ENCODE peak calls at places on chromosome 6, in five cellular contexts. O is neuronal stem cell, N is H9, Q is IMR-90, H is H1. J is an unnamed sample. For H3K79me1, the result is how much of the 10 kb centered on the place peaks cover.

GRCh38 chr6:25170640-25171039 is 108.5 kb upstream of the CARMIL1 start:
- DNase-seq in O (no peak), N (no peak), Q (no peak), H (no peak), J (no peak)

GRCh38 chr6:152701863-152702401 is 4.2 kb downstream of the MYCT1 start:
- DNase-seq in O (no peak), N (no peak), Q (peak), H (no peak), J (no peak)

GRCh38 chr6:42086046-42086664 is 35.8 kb downstream of the TAF8 start:
- DNase-seq in O (no peak), N (no peak), Q (no peak), H (no peak), J (no peak)

GRCh38 chr6:70860044-70860443 is 96.8 kb downstream of the B3GAT2 start:
- DNase-seq in O (no peak), N (no peak), Q (peak), H (no peak), J (no peak)

GRCh38 chr6:13397359-13398080 is 69.2 kb upstream of the TBC1D7 start:
- DNase-seq in O (no peak), N (no peak), Q (no peak), H (no peak), J (no peak)

GRCh38 chr6:44059359-44060342 is 67.6 kb downstream of the MRPL14 start:
- DNase-seq in O (no peak), N (no peak), Q (peak), H (no peak), J (no peak)

GRCh38 chr6:161722394-161722793 is 448.5 kb upstream of the AGPAT4 start:
- DNase-seq in O (no peak), N (no peak), Q (no peak), H (no peak), J (no peak)

GRCh38 chr6:68891419-68891818 is 256.3 kb downstream of the ADGRB3 start:
- DNase-seq in O (no peak), N (no peak), Q (no peak), H (no peak), J (no peak)

GRCh38 chr6:135870722-135871121 is 19.2 kb downstream of the PDE7B start:
- DNase-seq in O (no peak), N (no peak), Q (peak), H (no peak), J (peak)

GRCh38 chr6:130240232-130240631 is 17.5 kb upstream of the SAMD3 start:
- DNase-seq in O (no peak), N (no peak), Q (peak), H (no peak), J (peak)

GRCh38 chr6:16436550-16436949 is 198.2 kb downstream of the GMPR start:
- DNase-seq in O (no peak), N (no peak), Q (no peak), H (no peak), J (no peak)

GRCh38 chr6:105274678-105275077 is 94.9 kb upstream of the POPDC3 start:
- DNase-seq in O (no peak), N (no peak), Q (no peak), H (no peak), J (no peak)

GRCh38 chr6:4647414-4648365 is 128.5 kb upstream of the CDYL start:
- DNase-seq in O (peak), N (peak), Q (peak), H (peak), J (peak)

GRCh38 chr6:99485395-99485773 is 29.8 kb downstream of the USP45 start:
- DNase-seq in O (no peak), N (no peak), Q (no peak), H (no peak), J (no peak)

GRCh38 chr6:28349892-28350737 is at the start of gene ZKSCAN3:
- DNase-seq in O (peak), N (peak), Q (peak), H (peak), J (peak)

GRCh38 chr6:167731216-167731615 is 95.5 kb upstream of the AFDN start:
- DNase-seq in O (no peak), N (no peak), Q (no peak), H (no peak), J (no peak)

GRCh38 chr6:15922510-15923307 is 206.2 kb upstream of the MYLIP start:
- DNase-seq in O (no peak), N (no peak), Q (no peak), H (no peak), J (peak)

GRCh38 chr6:134707342-134707982 is 242.4 kb downstream of the ALDH8A1 start:
- DNase-seq in O (peak), N (peak), Q (peak), H (no peak), J (peak)

GRCh38 chr6:15974817-15975216 is 154.1 kb upstream of the MYLIP start:
- DNase-seq in O (no peak), N (no peak), Q (no peak), H (no peak), J (no peak)

GRCh38 chr6:11271637-11272036 is 39.2 kb upstream of the NEDD9 start:
- DNase-seq in O (no peak), N (no peak), Q (peak), H (no peak), J (peak)

GRCh38 chr6:41097467-41098090 is 24.8 kb downstream of the NFYA start:
- DNase-seq in O (no peak), N (no peak), Q (peak), H (no peak), J (no peak)

GRCh38 chr6:75283907-75284284 is 696 bp downstream of the TMEM30A start:
- DNase-seq in O (no peak), N (no peak), Q (no peak), H (no peak), J (no peak)

GRCh38 chr6:52482903-52483670 is 62.9 kb downstream of the EFHC1 start:
- DNase-seq in O (no peak), N (peak), Q (peak), H (no peak), J (peak)

GRCh38 chr6:18209539-18210197 is 54.4 kb downstream of the KDM1B start:
- DNase-seq in O (no peak), N (no peak), Q (no peak), H (no peak), J (peak)

GRCh38 chr6:147441751-147442150 is 66.7 kb upstream of the SAMD5 start:
- DNase-seq in O (no peak), N (no peak), Q (no peak), H (no peak), J (no peak)

GRCh38 chr6:42434237-42434636 is 17.5 kb downstream of the TRERF1 start:
- DNase-seq in O (no peak), N (no peak), Q (no peak), H (no peak), J (no peak)

GRCh38 chr6:71289039-71289801 is 609 bp downstream of the OGFRL1 start:
- DNase-seq in O (peak), N (peak), Q (no peak), H (no peak), J (peak)

GRCh38 chr6:156395276-156395675 is 381.9 kb upstream of the ARID1B start:
- DNase-seq in O (no peak), N (no peak), Q (no peak), H (no peak), J (no peak)

GRCh38 chr6:148761532-148761951 is 14.7 kb downstream of the UST start:
- DNase-seq in O (no peak), N (no peak), Q (peak), H (no peak), J (no peak)

GRCh38 chr6:111482959-111483735 is at the start of gene REV3L:
- DNase-seq in O (peak), N (peak), Q (peak), H (peak), J (peak)

GRCh38 chr6:99905209-99906106 is 88.6 kb downstream of the MCHR2 start:
- DNase-seq in O (peak), N (no peak), Q (peak), H (peak), J (peak)

GRCh38 chr6:151025076-151025475 is 159.6 kb downstream of the MTHFD1L start:
- DNase-seq in O (no peak), N (no peak), Q (no peak), H (no peak), J (no peak)

GRCh38 chr6:116398366-116399005 is 27.7 kb downstream of the DSE start:
- DNase-seq in O (no peak), N (no peak), Q (peak), H (no peak), J (peak)

GRCh38 chr6:6221829-6222535 is 98.5 kb downstream of the F13A1 start:
- DNase-seq in O (no peak), N (peak), Q (no peak), H (no peak), J (no peak)

GRCh38 chr6:170137911-170138910 is 152.7 kb downstream of the DLL1 start:
- DNase-seq in O (no peak), N (no peak), Q (no peak), H (no peak), J (no peak)

GRCh38 chr6:72943699-72944098 is 281.6 kb downstream of the KHDC1L start:
- DNase-seq in O (no peak), N (no peak), Q (no peak), H (no peak), J (no peak)

GRCh38 chr6:159178847-159179246 is 9.6 kb downstream of the FNDC1 start:
- DNase-seq in O (no peak), N (no peak), Q (no peak), H (no peak), J (no peak)

GRCh38 chr6:40276176-40276575 is 311.0 kb downstream of the LRFN2 start:
- DNase-seq in O (no peak), N (no peak), Q (no peak), H (no peak), J (no peak)

GRCh38 chr6:146040360-146040759 is 11.5 kb downstream of the GRM1 start:
- DNase-seq in O (no peak), N (no peak), Q (no peak), H (no peak), J (no peak)
- H3K79me1 ChIP-seq in O (under half), N (under half), Q (under half), H (under half), J (under half)

GRCh38 chr6:125534430-125535263 is 214.8 kb upstream of the HEY2 start:
- DNase-seq in O (no peak), N (no peak), Q (no peak), H (no peak), J (no peak)

GRCh38 chr6:125529061-125529460 is 220.4 kb upstream of the HEY2 start:
- DNase-seq in O (no peak), N (no peak), Q (no peak), H (no peak), J (no peak)

GRCh38 chr6:125528614-125529013 is 220.8 kb upstream of the HEY2 start:
- DNase-seq in O (peak), N (peak), Q (no peak), H (no peak), J (no peak)

GRCh38 chr6:125537090-125537489 is 212.3 kb upstream of the HEY2 start:
- DNase-seq in O (no peak), N (no peak), Q (no peak), H (no peak), J (no peak)

GRCh38 chr6:125533710-125534397 is 215.6 kb upstream of the HEY2 start:
- DNase-seq in O (no peak), N (peak), Q (no peak), H (no peak), J (no peak)
- H4K91ac ChIP-seq in O (no peak), N (no peak), Q (no peak), H (no peak), J (peak)

GRCh38 chr6:119110601-119111548 is 32.4 kb upstream of the FAM184A start:
- DNase-seq in O (peak), N (no peak), Q (peak), H (no peak), J (peak)

GRCh38 chr6:119105262-119105661 is 26.8 kb upstream of the FAM184A start:
- DNase-seq in O (no peak), N (no peak), Q (no peak), H (no peak), J (no peak)

GRCh38 chr6:119108076-119108475 is 29.6 kb upstream of the FAM184A start:
- DNase-seq in O (no peak), N (no peak), Q (no peak), H (no peak), J (no peak)

GRCh38 chr6:119112856-119113530 is 34.5 kb upstream of the FAM184A start:
- DNase-seq in O (no peak), N (peak), Q (no peak), H (no peak), J (no peak)

DNA sequence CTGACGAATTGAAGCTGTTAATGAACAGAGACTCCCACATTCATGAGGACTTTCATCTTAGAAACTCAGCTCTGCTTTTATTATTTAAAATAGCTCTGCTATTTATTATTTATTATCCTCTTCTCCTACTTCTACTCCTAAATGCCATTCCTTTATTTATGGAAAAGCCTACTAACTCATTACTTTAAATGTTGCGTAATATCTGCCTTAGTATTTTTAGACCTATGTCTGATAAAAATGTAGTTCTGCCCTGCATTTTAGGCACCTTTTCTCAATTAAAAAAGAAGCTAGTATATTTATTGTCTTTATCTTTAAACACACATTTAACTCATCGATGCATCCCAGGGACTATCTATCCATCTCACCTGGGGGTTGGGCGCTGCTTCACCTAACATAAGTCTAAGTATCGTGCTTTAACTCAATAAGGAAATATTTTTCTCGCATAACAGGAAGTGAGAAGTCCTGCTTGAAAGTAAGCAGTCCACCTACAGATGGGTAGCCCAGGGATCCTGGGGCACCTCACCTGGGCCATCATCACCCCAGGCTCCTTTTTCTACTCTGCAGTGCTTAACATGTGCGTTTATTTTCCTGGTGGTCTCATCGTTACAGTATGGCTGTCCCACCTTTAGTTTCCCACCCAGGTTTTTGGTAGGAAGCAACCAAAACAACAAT is 31.3 kb upstream of the FAM184A start:
- DNase-seq in O (no peak), N (no peak), Q (no peak), H (no peak), J (no peak)
- H2BK15ac ChIP-seq in O (no peak), N (no peak), Q (no peak), H (no peak), J (no peak)

DNA sequence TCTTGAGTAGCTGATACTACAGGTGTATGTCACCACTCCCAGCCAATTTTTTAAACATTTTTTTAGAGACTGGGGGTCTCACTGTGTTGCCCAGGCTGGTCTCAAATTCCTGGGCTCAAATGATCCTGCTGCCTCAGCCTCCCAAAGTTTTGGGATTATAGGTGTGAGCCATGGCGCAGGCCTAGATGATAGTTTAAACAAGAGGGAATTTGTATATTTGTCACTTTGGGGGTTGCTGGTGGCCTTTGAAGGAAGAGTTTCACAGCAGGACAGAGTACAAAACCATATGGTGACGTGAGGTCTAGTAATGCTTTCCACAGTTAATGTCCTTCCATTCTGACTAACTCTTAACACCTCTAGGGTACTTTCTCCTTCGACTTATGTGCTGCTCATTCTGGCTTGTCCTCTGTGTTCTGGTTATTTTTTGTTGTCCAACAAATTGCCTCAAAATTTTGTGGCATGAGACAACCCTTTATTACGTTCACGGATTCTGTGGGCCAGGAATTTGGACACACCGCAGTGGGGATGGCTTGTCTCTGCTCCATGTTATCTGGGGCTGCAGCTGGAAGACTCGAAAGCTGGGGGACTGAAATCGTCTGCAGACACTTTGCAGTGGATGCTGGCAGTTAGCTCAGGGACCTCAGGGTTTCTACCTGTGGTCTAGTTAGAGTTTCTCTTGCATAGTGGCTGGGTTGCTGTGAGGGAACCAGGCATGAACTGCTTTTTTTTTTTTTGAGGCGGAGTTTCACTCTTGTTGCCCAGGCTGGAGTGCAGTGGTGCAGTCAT is 23.0 kb upstream of the IER3 start:
- DNase-seq in O (no peak), N (no peak), Q (no peak), H (no peak), J (no peak)
- H3K79me1 ChIP-seq in O (under half), N (under half), Q (under half), H (under half), J (under half)

GRCh38 chr6:166617359-166617758 is 9.7 kb downstream of the RPS6KA2 start:
- DNase-seq in O (no peak), N (no peak), Q (no peak), H (no peak), J (no peak)

GRCh38 chr6:166614589-166614988 is 12.5 kb downstream of the RPS6KA2 start:
- DNase-seq in O (no peak), N (no peak), Q (no peak), H (no peak), J (no peak)

GRCh38 chr6:166616261-166617226 is 10.5 kb downstream of the RPS6KA2 start:
- DNase-seq in O (no peak), N (no peak), Q (no peak), H (no peak), J (no peak)

GRCh38 chr6:166614171-166614583 is 12.9 kb downstream of the RPS6KA2 start:
- DNase-seq in O (no peak), N (no peak), Q (no peak), H (no peak), J (no peak)

GRCh38 chr6:166615059-166615770 is 11.8 kb downstream of the RPS6KA2 start:
- DNase-seq in O (no peak), N (no peak), Q (no peak), H (no peak), J (peak)
- H4K91ac ChIP-seq in O (no peak), N (no peak), Q (no peak), H (no peak), J (peak)

GRCh38 chr6:114181629-114182028 is 161.2 kb downstream of the HS3ST5 start:
- DNase-seq in O (no peak), N (no peak), Q (no peak), H (no peak), J (no peak)

DNA sequence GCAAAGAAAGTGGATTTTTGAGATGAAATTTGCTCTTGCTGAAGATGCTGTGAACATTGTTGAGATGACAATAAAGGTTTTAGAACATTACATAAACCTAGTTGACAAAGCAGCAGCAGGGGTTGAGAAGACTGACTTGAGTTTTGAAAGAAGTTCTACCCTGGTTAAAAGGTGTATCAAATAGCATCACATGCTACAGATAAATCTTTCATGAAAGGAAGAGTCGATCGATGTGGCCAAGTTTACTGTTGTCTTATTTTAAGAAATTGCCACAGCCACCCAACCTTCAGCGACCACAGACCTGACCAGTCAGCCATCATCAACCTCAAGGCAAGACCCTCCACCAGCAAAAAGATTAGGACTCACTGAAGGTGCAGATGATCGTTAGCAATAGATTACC is 155.3 kb downstream of the HS3ST5 start:
- DNase-seq in O (no peak), N (no peak), Q (no peak), H (no peak), J (no peak)
- H2BK15ac ChIP-seq in O (no peak), N (no peak), Q (no peak), H (no peak), J (no peak)

GRCh38 chr6:79697430-79697829 is 66.3 kb downstream of the SH3BGRL2 start:
- DNase-seq in O (no peak), N (no peak), Q (no peak), H (no peak), J (no peak)

GRCh38 chr6:79694623-79695311 is 63.6 kb downstream of the SH3BGRL2 start:
- DNase-seq in O (no peak), N (no peak), Q (no peak), H (no peak), J (no peak)

GRCh38 chr6:79702701-79703100 is 71.6 kb downstream of the SH3BGRL2 start:
- DNase-seq in O (no peak), N (no peak), Q (no peak), H (no peak), J (no peak)

GRCh38 chr6:79704200-79704599 is 73.1 kb downstream of the SH3BGRL2 start:
- DNase-seq in O (no peak), N (no peak), Q (no peak), H (no peak), J (no peak)

GRCh38 chr6:79699606-79700005 is 68.5 kb downstream of the SH3BGRL2 start:
- DNase-seq in O (no peak), N (no peak), Q (no peak), H (no peak), J (no peak)
- H3K79me1 ChIP-seq in O (under half), N (under half), Q (under half), H (under half), J (under half)

J was measured in mesenchymal stem cell.